ENCODE peak calls at places on chromosome 18, in ten cellular contexts. One of them, this sample, is unnamed.

GRCh38 chr18:60693426-60693825 is 320.9 kb upstream of the MC4R start:
- DNase-seq in astrocyte of the spinal cord: peak
- DNase-seq in tibial artery: no peak
- DNase-seq in heart left ventricle: no peak
- DNase-seq in neural crest cell: no peak
- DNase-seq in right atrium auricular region: no peak
- DNase-seq in lower lobe of right lung: no peak
- DNase-seq in tibial nerve: no peak
- DNase-seq in neural progenitor cell: no peak
- DNase-seq in cardiac muscle cell: no peak
- DNase-seq in this sample: no peak

GRCh38 chr18:9907867-9908266 is 5.9 kb upstream of the VAPA start:
- DNase-seq in astrocyte of the spinal cord: no peak
- DNase-seq in tibial artery: no peak
- DNase-seq in heart left ventricle: no peak
- DNase-seq in neural crest cell: no peak
- DNase-seq in right atrium auricular region: no peak
- DNase-seq in lower lobe of right lung: no peak
- DNase-seq in tibial nerve: no peak
- DNase-seq in neural progenitor cell: no peak
- DNase-seq in cardiac muscle cell: no peak
- DNase-seq in this sample: no peak

GRCh38 chr18:78642561-78643398 is 336.8 kb upstream of the SALL3 start:
- DNase-seq in astrocyte of the spinal cord: no peak
- DNase-seq in tibial artery: no peak
- DNase-seq in heart left ventricle: no peak
- DNase-seq in neural crest cell: no peak
- DNase-seq in right atrium auricular region: no peak
- DNase-seq in lower lobe of right lung: no peak
- DNase-seq in tibial nerve: no peak
- DNase-seq in neural progenitor cell: peak
- DNase-seq in cardiac muscle cell: no peak
- DNase-seq in this sample: no peak

GRCh38 chr18:46668694-46669093 is 11.7 kb upstream of the LOXHD1 start:
- DNase-seq in astrocyte of the spinal cord: no peak
- DNase-seq in tibial artery: no peak
- DNase-seq in heart left ventricle: no peak
- DNase-seq in neural crest cell: no peak
- DNase-seq in right atrium auricular region: no peak
- DNase-seq in lower lobe of right lung: no peak
- DNase-seq in tibial nerve: no peak
- DNase-seq in neural progenitor cell: no peak
- DNase-seq in cardiac muscle cell: no peak
- DNase-seq in this sample: no peak

GRCh38 chr18:37869051-37869450 is 303.5 kb upstream of the CELF4 start:
- DNase-seq in astrocyte of the spinal cord: no peak
- DNase-seq in tibial artery: no peak
- DNase-seq in heart left ventricle: no peak
- DNase-seq in neural crest cell: no peak
- DNase-seq in right atrium auricular region: no peak
- DNase-seq in lower lobe of right lung: no peak
- DNase-seq in tibial nerve: no peak
- DNase-seq in neural progenitor cell: no peak
- DNase-seq in cardiac muscle cell: no peak
- DNase-seq in this sample: no peak

GRCh38 chr18:71443726-71444480 is 1100.2 kb downstream of the CBLN2 start:
- DNase-seq in astrocyte of the spinal cord: peak
- DNase-seq in tibial artery: no peak
- DNase-seq in heart left ventricle: no peak
- DNase-seq in neural crest cell: no peak
- DNase-seq in right atrium auricular region: no peak
- DNase-seq in lower lobe of right lung: no peak
- DNase-seq in tibial nerve: no peak
- DNase-seq in neural progenitor cell: no peak
- DNase-seq in cardiac muscle cell: peak
- DNase-seq in this sample: no peak

GRCh38 chr18:68796936-68797690 is 767 bp upstream of the CCDC102B start:
- DNase-seq in astrocyte of the spinal cord: peak
- DNase-seq in tibial artery: no peak
- DNase-seq in heart left ventricle: no peak
- DNase-seq in neural crest cell: no peak
- DNase-seq in right atrium auricular region: no peak
- DNase-seq in lower lobe of right lung: peak
- DNase-seq in tibial nerve: no peak
- DNase-seq in neural progenitor cell: no peak
- DNase-seq in cardiac muscle cell: peak
- DNase-seq in this sample: no peak

GRCh38 chr18:65786400-65786948 is 35.7 kb downstream of the CDH7 start:
- DNase-seq in astrocyte of the spinal cord: no peak
- DNase-seq in tibial artery: no peak
- DNase-seq in heart left ventricle: no peak
- DNase-seq in neural crest cell: no peak
- DNase-seq in right atrium auricular region: no peak
- DNase-seq in lower lobe of right lung: no peak
- DNase-seq in tibial nerve: no peak
- DNase-seq in neural progenitor cell: no peak
- DNase-seq in cardiac muscle cell: no peak
- DNase-seq in this sample: no peak

GRCh38 chr18:5997361-5997760 is 102.0 kb upstream of the TMEM200C start:
- DNase-seq in astrocyte of the spinal cord: no peak
- DNase-seq in tibial artery: no peak
- DNase-seq in heart left ventricle: no peak
- DNase-seq in neural crest cell: no peak
- DNase-seq in right atrium auricular region: no peak
- DNase-seq in lower lobe of right lung: no peak
- DNase-seq in tibial nerve: no peak
- DNase-seq in neural progenitor cell: no peak
- DNase-seq in cardiac muscle cell: no peak
- DNase-seq in this sample: no peak

GRCh38 chr18:69889009-69889408 is 58.7 kb downstream of the CD226 start:
- DNase-seq in astrocyte of the spinal cord: no peak
- DNase-seq in tibial artery: no peak
- DNase-seq in heart left ventricle: no peak
- DNase-seq in neural crest cell: no peak
- DNase-seq in right atrium auricular region: no peak
- DNase-seq in lower lobe of right lung: no peak
- DNase-seq in tibial nerve: no peak
- DNase-seq in neural progenitor cell: no peak
- DNase-seq in cardiac muscle cell: no peak
- DNase-seq in this sample: no peak

GRCh38 chr18:59885579-59886163 is 14.1 kb upstream of the PMAIP1 start:
- DNase-seq in astrocyte of the spinal cord: peak
- DNase-seq in tibial artery: no peak
- DNase-seq in heart left ventricle: no peak
- DNase-seq in neural crest cell: no peak
- DNase-seq in right atrium auricular region: no peak
- DNase-seq in lower lobe of right lung: no peak
- DNase-seq in tibial nerve: no peak
- DNase-seq in neural progenitor cell: no peak
- DNase-seq in cardiac muscle cell: peak
- DNase-seq in this sample: no peak

DNA sequence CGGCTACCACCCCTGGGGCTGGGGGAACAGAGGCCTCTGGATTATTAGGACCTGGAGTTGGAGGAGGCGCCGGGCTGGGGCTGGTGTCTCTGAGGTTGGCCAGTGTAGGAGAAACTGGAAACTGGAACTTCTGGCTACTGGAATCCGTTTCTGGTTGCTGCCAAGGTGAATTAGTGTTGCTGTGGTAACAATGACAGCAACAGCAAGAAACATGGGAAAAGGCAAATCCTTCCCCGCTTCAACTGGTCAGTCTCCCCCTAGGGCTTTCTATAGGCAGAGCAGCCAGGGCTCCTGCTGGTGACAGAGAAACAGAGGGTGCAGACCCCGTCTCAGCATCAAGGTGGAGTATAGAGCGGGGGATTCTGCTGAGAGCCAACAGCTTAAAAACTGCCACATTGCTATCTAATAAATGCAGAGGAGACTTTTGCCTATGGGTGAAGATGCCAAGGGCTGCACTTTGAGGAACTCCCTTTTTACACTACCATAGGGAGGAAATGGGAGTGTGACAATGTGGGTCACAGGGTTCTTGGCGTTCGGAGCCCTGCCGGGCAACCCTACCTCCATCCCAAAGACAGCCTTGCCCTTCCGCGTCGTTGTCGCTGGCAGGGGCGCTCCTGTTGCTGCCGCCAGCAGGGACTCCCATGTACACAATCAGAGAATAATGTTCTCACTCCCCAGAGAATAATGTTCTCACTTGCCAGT is 81.4 kb upstream of the CABLES1 start:
- DNase-seq in astrocyte of the spinal cord: peak
- DNase-seq in tibial artery: no peak
- DNase-seq in heart left ventricle: no peak
- DNase-seq in neural crest cell: peak
- DNase-seq in right atrium auricular region: no peak
- DNase-seq in lower lobe of right lung: no peak
- DNase-seq in tibial nerve: no peak
- DNase-seq in neural progenitor cell: peak
- DNase-seq in cardiac muscle cell: peak
- DNase-seq in this sample: no peak
- TF ChIP-seq CTCF in astrocyte of the spinal cord: peak
- TF ChIP-seq CTCF in tibial artery: no peak
- TF ChIP-seq CTCF in heart left ventricle: no peak
- TF ChIP-seq CTCF in neural crest cell: peak
- TF ChIP-seq CTCF in right atrium auricular region: no peak
- TF ChIP-seq CTCF in lower lobe of right lung: no peak
- TF ChIP-seq CTCF in tibial nerve: no peak
- TF ChIP-seq CTCF in neural progenitor cell: peak
- TF ChIP-seq CTCF in cardiac muscle cell: peak
- TF ChIP-seq CTCF in this sample: peak

GRCh38 chr18:42072407-42072806 is 117.4 kb downstream of the PIK3C3 start:
- DNase-seq in astrocyte of the spinal cord: no peak
- DNase-seq in tibial artery: no peak
- DNase-seq in heart left ventricle: no peak
- DNase-seq in neural crest cell: no peak
- DNase-seq in right atrium auricular region: no peak
- DNase-seq in lower lobe of right lung: no peak
- DNase-seq in tibial nerve: no peak
- DNase-seq in neural progenitor cell: no peak
- DNase-seq in cardiac muscle cell: no peak
- DNase-seq in this sample: no peak
- TF ChIP-seq CTCF in astrocyte of the spinal cord: no peak
- TF ChIP-seq CTCF in tibial artery: no peak
- TF ChIP-seq CTCF in heart left ventricle: no peak
- TF ChIP-seq CTCF in neural crest cell: no peak
- TF ChIP-seq CTCF in right atrium auricular region: no peak
- TF ChIP-seq CTCF in lower lobe of right lung: no peak
- TF ChIP-seq CTCF in tibial nerve: no peak
- TF ChIP-seq CTCF in neural progenitor cell: peak
- TF ChIP-seq CTCF in cardiac muscle cell: peak
- TF ChIP-seq CTCF in this sample: no peak

DNA sequence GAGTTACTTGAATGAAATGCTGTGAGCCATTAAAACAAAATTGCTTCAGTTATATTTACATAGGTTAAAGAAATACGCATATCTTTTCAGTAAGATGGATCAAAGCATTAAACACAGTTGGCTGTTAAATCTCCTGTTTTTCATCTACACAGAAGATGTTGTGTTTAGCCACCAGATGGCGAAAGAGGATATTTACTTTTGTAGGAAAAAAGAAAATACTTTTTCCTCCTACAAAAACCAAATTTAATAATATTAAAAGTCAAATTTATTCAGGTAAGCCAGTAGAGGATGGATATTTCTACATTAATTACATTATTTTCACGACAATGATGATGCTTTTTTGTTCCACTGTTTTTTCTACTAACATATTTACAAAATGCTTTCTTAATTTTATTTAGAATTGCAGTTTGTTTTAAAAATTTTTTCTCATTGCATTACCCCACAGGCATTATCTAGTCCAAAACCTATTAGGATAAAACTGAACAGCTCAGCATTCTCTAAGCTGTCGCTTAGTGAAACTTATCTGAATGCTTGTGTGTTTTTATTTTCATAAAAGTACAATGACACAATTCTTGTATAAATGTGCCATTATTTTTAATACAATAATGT is 173.7 kb downstream of the ASXL3 start:
- DNase-seq in astrocyte of the spinal cord: peak
- DNase-seq in tibial artery: no peak
- DNase-seq in heart left ventricle: no peak
- DNase-seq in neural crest cell: no peak
- DNase-seq in right atrium auricular region: no peak
- DNase-seq in lower lobe of right lung: no peak
- DNase-seq in tibial nerve: no peak
- DNase-seq in neural progenitor cell: peak
- DNase-seq in cardiac muscle cell: peak
- DNase-seq in this sample: no peak
- TF ChIP-seq CTCF in astrocyte of the spinal cord: peak
- TF ChIP-seq CTCF in tibial artery: peak
- TF ChIP-seq CTCF in heart left ventricle: peak
- TF ChIP-seq CTCF in neural crest cell: peak
- TF ChIP-seq CTCF in right atrium auricular region: no peak
- TF ChIP-seq CTCF in lower lobe of right lung: peak
- TF ChIP-seq CTCF in tibial nerve: peak
- TF ChIP-seq CTCF in neural progenitor cell: peak
- TF ChIP-seq CTCF in cardiac muscle cell: peak
- TF ChIP-seq CTCF in this sample: peak

GRCh38 chr18:62928316-62928715 is 213.0 kb downstream of the PHLPP1 start:
- DNase-seq in astrocyte of the spinal cord: no peak
- DNase-seq in tibial artery: no peak
- DNase-seq in heart left ventricle: no peak
- DNase-seq in neural crest cell: no peak
- DNase-seq in right atrium auricular region: no peak
- DNase-seq in lower lobe of right lung: no peak
- DNase-seq in tibial nerve: no peak
- DNase-seq in neural progenitor cell: no peak
- DNase-seq in cardiac muscle cell: peak
- DNase-seq in this sample: no peak
- TF ChIP-seq CTCF in astrocyte of the spinal cord: peak
- TF ChIP-seq CTCF in tibial artery: no peak
- TF ChIP-seq CTCF in heart left ventricle: no peak
- TF ChIP-seq CTCF in neural crest cell: peak
- TF ChIP-seq CTCF in right atrium auricular region: no peak
- TF ChIP-seq CTCF in lower lobe of right lung: no peak
- TF ChIP-seq CTCF in tibial nerve: no peak
- TF ChIP-seq CTCF in neural progenitor cell: no peak
- TF ChIP-seq CTCF in cardiac muscle cell: no peak
- TF ChIP-seq CTCF in this sample: no peak

DNA sequence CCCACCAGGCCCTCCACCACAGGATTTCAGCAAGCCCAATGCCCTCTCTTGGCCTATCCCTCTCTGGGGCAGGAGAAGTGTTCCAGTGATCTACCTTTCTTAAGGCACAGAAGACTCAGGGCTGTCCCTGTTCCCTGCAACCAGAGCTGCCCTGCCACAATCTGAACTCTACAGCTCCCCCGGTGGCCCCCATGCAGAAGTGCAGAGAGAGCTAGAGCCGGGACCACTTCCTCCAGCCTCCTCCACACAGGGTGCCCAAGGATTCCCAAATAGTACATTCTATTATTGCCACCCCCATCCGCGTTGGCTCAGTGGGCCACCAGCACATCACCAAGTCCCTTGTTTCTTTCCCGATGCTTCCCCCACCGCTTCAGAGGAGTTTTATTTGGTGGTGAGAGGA is 114.8 kb upstream of the PTPRM start:
- DNase-seq in astrocyte of the spinal cord: peak
- DNase-seq in tibial artery: peak
- DNase-seq in heart left ventricle: no peak
- DNase-seq in neural crest cell: peak
- DNase-seq in right atrium auricular region: no peak
- DNase-seq in lower lobe of right lung: no peak
- DNase-seq in tibial nerve: no peak
- DNase-seq in neural progenitor cell: peak
- DNase-seq in cardiac muscle cell: peak
- DNase-seq in this sample: peak
- TF ChIP-seq CTCF in astrocyte of the spinal cord: peak
- TF ChIP-seq CTCF in tibial artery: peak
- TF ChIP-seq CTCF in heart left ventricle: peak
- TF ChIP-seq CTCF in neural crest cell: peak
- TF ChIP-seq CTCF in right atrium auricular region: peak
- TF ChIP-seq CTCF in lower lobe of right lung: peak
- TF ChIP-seq CTCF in tibial nerve: peak
- TF ChIP-seq CTCF in neural progenitor cell: peak
- TF ChIP-seq CTCF in cardiac muscle cell: peak
- TF ChIP-seq CTCF in this sample: peak

This sample was measured in osteocyte.